ENCODE peak calls at places on chromosomes 2 and 18, in six cellular contexts. E, Y, R, L, A and B are unnamed samples.

GRCh38 chr18:77209587-77209986 is 40.1 kb upstream of the GALR1 start:
- DNase-seq in E (peak), Y (no peak), R (no peak), L (no peak), A (no peak), B (no peak)

GRCh38 chr2:150023044-150023443 is 435.5 kb upstream of the MMADHC start:
- DNase-seq in E (peak), Y (no peak), R (no peak), L (no peak), A (no peak), B (no peak)

GRCh38 chr2:65128297-65129190 is 1.4 kb downstream of the RAB1A start:
- DNase-seq in E (peak), Y (no peak), R (peak), L (no peak), A (no peak), B (no peak)

GRCh38 chr2:31333527-31334183 is 80.9 kb downstream of the XDH start:
- DNase-seq in E (peak), Y (peak), R (peak), L (peak), A (peak), B (peak)

GRCh38 chr18:36255072-36255708 is 42.3 kb upstream of the FHOD3 start:
- DNase-seq in E (no peak), Y (no peak), R (no peak), L (no peak), A (no peak), B (no peak)

GRCh38 chr2:219045937-219046550 is 4.7 kb upstream of the CFAP65 start:
- DNase-seq in E (peak), Y (no peak), R (peak), L (no peak), A (no peak), B (no peak)

GRCh38 chr18:13295894-13296293 is 77.3 kb downstream of the LDLRAD4 start:
- DNase-seq in E (no peak), Y (no peak), R (no peak), L (no peak), A (no peak), B (no peak)

GRCh38 chr18:11859282-11859797 is 8.1 kb downstream of the CHMP1B start:
- DNase-seq in E (no peak), Y (no peak), R (no peak), L (no peak), A (no peak), B (no peak)

GRCh38 chr2:216520156-216520555 is 21.5 kb downstream of the RPL37A start:
- DNase-seq in E (peak), Y (no peak), R (peak), L (no peak), A (no peak), B (no peak)

GRCh38 chr2:217142649-217143266 is 282.9 kb upstream of the TNP1 start:
- DNase-seq in E (peak), Y (peak), R (no peak), L (no peak), A (no peak), B (no peak)

GRCh38 chr2:14827226-14828023 is 194.9 kb downstream of the LRATD1 start:
- DNase-seq in E (no peak), Y (no peak), R (no peak), L (no peak), A (no peak), B (no peak)

GRCh38 chr18:49751427-49752094 is 61.8 kb downstream of the ACAA2 start:
- DNase-seq in E (no peak), Y (no peak), R (no peak), L (no peak), A (no peak), B (no peak)